ENCODE peak calls at places on chromosome 16, in five cellular contexts. L is T-helper 2 cell, M is GM12864, J is iris pigment epithelial cell, R is NCI-H187. S is an unnamed sample.

GRCh38 chr16:4698321-4699029 is 5.1 kb downstream of the NUDT16L1 start:
- DNase-seq in R (no peak), L (no peak), M (no peak), J (no peak), S (no peak)

GRCh38 chr16:50539822-50540710 is 8.1 kb upstream of the NKD1 start:
- DNase-seq in L (no peak), R (no peak), M (no peak), J (no peak), S (no peak)

GRCh38 chr16:56613706-56614105 is 5.3 kb downstream of the MT2A start:
- DNase-seq in M (no peak), J (no peak), L (no peak), R (no peak), S (no peak)

GRCh38 chr16:2267913-2268666 is at the start of gene RNPS1:
- DNase-seq in L (peak), J (peak), R (peak), M (peak), S (peak)

GRCh38 chr16:79845734-79846135 is 245.2 kb upstream of the MAF start:
- DNase-seq in R (no peak), L (peak), M (peak), J (no peak), S (no peak)

GRCh38 chr16:69397821-69398521 is 12.2 kb upstream of the TERF2 start:
- DNase-seq in J (peak), M (no peak), R (no peak), L (no peak), S (peak)

GRCh38 chr16:87791295-87792204 is 25.8 kb upstream of the KLHDC4 start:
- DNase-seq in M (no peak), J (no peak), R (no peak), L (no peak), S (no peak)

GRCh38 chr16:2246301-2246885 is 5.0 kb downstream of the ECI1 start:
- DNase-seq in L (no peak), R (no peak), M (no peak), J (no peak), S (no peak)

GRCh38 chr16:48511071-48511540 is 98.9 kb downstream of the N4BP1 start:
- DNase-seq in M (no peak), R (no peak), J (peak), L (no peak), S (peak)

GRCh38 chr16:15950167-15950854 is 895 bp downstream of the ABCC1 start:
- DNase-seq in R (no peak), M (no peak), L (peak), J (peak), S (peak)

GRCh38 chr16:68086860-68087268 is 1.7 kb downstream of the NFATC3 start:
- DNase-seq in M (no peak), R (no peak), L (no peak), J (no peak), S (peak)

GRCh38 chr16:4052801-4053662 is 63.2 kb downstream of the ADCY9 start:
- DNase-seq in L (no peak), M (no peak), R (peak), J (peak), S (peak)

GRCh38 chr16:78829280-78829679 is 729.8 kb downstream of the WWOX start:
- DNase-seq in J (no peak), R (no peak), L (no peak), M (no peak), S (no peak)

GRCh38 chr16:80654094-80654862 is 113.5 kb downstream of the DYNLRB2 start:
- DNase-seq in R (no peak), M (no peak), L (no peak), J (no peak), S (no peak)

GRCh38 chr16:1941162-1941923 is 1.7 kb downstream of the MSRB1 start:
- DNase-seq in L (no peak), M (no peak), J (peak), R (no peak), S (no peak)

GRCh38 chr16:27364493-27365141 is 37.4 kb upstream of the IL21R start:
- DNase-seq in R (no peak), L (peak), J (no peak), M (no peak), S (no peak)

GRCh38 chr16:71775949-71776348 is 32.7 kb downstream of the AP1G1 start:
- DNase-seq in J (no peak), M (no peak), L (peak), R (no peak), S (no peak)

GRCh38 chr16:57999971-58000705 is at the start of gene ZNF319:
- DNase-seq in R (no peak), J (peak), M (no peak), L (peak), S (no peak)

GRCh38 chr16:79417465-79418093 is 183.0 kb downstream of the MAF start:
- DNase-seq in J (no peak), R (no peak), M (no peak), L (no peak), S (no peak)

GRCh38 chr16:7083086-7083485 is 249.6 kb upstream of the RBFOX1 start:
- DNase-seq in R (no peak), M (no peak), J (no peak), L (no peak), S (no peak)

GRCh38 chr16:76389126-76389525 is 111.9 kb downstream of the CNTNAP4 start:
- DNase-seq in R (no peak), M (no peak), J (peak), L (no peak), S (no peak)

GRCh38 chr16:32116080-32116479 is 137.0 kb upstream of the TP53TG3D start:
- DNase-seq in L (no peak), J (no peak), R (no peak), M (no peak), S (no peak)

GRCh38 chr16:70770968-70771552 is 29.9 kb downstream of the VAC14 start:
- DNase-seq in R (no peak), J (peak), M (no peak), L (peak), S (peak)

GRCh38 chr16:87808108-87808507 is 42.3 kb upstream of the KLHDC4 start:
- DNase-seq in M (no peak), L (no peak), R (no peak), J (no peak), S (no peak)

GRCh38 chr16:65572156-65572555 is 450.3 kb upstream of the CDH11 start:
- DNase-seq in L (no peak), J (peak), M (no peak), R (no peak), S (peak)

GRCh38 chr16:56932588-56933265 is 785 bp downstream of the HERPUD1 start:
- DNase-seq in L (peak), J (peak), R (no peak), M (no peak), S (peak)

GRCh38 chr16:80463303-80463702 is 77.5 kb upstream of the DYNLRB2 start:
- DNase-seq in R (no peak), L (no peak), J (no peak), M (no peak), S (no peak)

GRCh38 chr16:47492428-47493357 is 31.6 kb downstream of the PHKB start:
- DNase-seq in J (peak), R (no peak), L (no peak), M (peak), S (no peak)

GRCh38 chr16:49351119-49351518 is 22.5 kb upstream of the C16orf78 start:
- DNase-seq in J (no peak), R (no peak), M (no peak), L (no peak), S (no peak)

GRCh38 chr16:72228014-72228413 is 56.1 kb upstream of the PMFBP1 start:
- DNase-seq in M (no peak), R (no peak), L (no peak), J (no peak), S (no peak)

GRCh38 chr16:31186176-31186575 is 6.2 kb downstream of the FUS start:
- DNase-seq in M (no peak), R (no peak), J (peak), L (no peak), S (no peak)

GRCh38 chr16:23145608-23146007 is 3.6 kb downstream of the USP31 start:
- DNase-seq in L (no peak), R (no peak), M (no peak), J (peak), S (peak)

GRCh38 chr16:6602401-6602800 is 730.2 kb upstream of the RBFOX1 start:
- DNase-seq in M (no peak), R (no peak), L (no peak), J (no peak), S (no peak)

GRCh38 chr16:11570258-11570657 is 16.5 kb downstream of the LITAF start:
- DNase-seq in R (no peak), J (no peak), M (no peak), L (no peak), S (no peak)

GRCh38 chr16:31421587-31421986 is 6.6 kb downstream of the COX6A2 start:
- DNase-seq in J (no peak), R (no peak), L (peak), M (peak), S (no peak)

GRCh38 chr16:58475220-58475619 is 24.7 kb upstream of the NDRG4 start:
- DNase-seq in R (no peak), M (no peak), L (no peak), J (no peak), S (no peak)

S was measured in EL.